ENCODE peak calls at places on chromosomes 1 and 21, in four cellular contexts. R is M059J, K is T-helper 2 cell, L is esophagus squamous epithelium. D is an unnamed sample.

GRCh38 chr1:67479146-67479891 is 49.1 kb upstream of the SERBP1 start:
- DNase-seq in K (no peak), R (peak; percentile 76), L (no peak), D (peak; percentile 9)

GRCh38 chr1:232192781-232193450 is 437.0 kb downstream of the SIPA1L2 start:
- DNase-seq in K (no peak), R (peak; percentile 53), L (no peak), D (no peak)

GRCh38 chr21:37367758-37368535 is 1.4 kb downstream of the DYRK1A start:
- DNase-seq in R (peak; percentile 69), K (no peak), L (no peak), D (peak; percentile 54)

GRCh38 chr21:30340714-30341573 is 3.5 kb upstream of the KRTAP27-1 start:
- DNase-seq in K (no peak), L (no peak), R (peak; percentile 8), D (peak; percentile 23)

GRCh38 chr1:114585221-114585620 is 3.8 kb upstream of the BCAS2 start:
- DNase-seq in K (no peak), R (no peak), L (no peak), D (no peak)

GRCh38 chr1:47914218-47914937 is 82.8 kb downstream of the TRABD2B start:
- DNase-seq in K (no peak), R (peak; percentile 75), L (no peak), D (no peak)

GRCh38 chr1:157045251-157046218 is at the start of gene ARHGEF11:
- DNase-seq in L (no peak), R (peak; percentile 88), K (no peak), D (peak; percentile 53)

GRCh38 chr1:196515904-196516303 is 92.3 kb downstream of the KCNT2 start:
- DNase-seq in K (no peak), R (no peak), L (no peak), D (no peak)

GRCh38 chr21:30072496-30072895 is 94.1 kb downstream of the CLDN17 start:
- DNase-seq in R (peak; percentile 3), L (no peak), K (no peak), D (no peak)

GRCh38 chr1:95532335-95532734 is 298.3 kb downstream of the RWDD3 start:
- DNase-seq in L (no peak), K (no peak), R (no peak), D (no peak)

GRCh38 chr1:177780096-177780700 is 189.7 kb downstream of the SEC16B start:
- DNase-seq in L (no peak), R (peak; percentile 28), K (no peak), D (no peak)

GRCh38 chr1:27724961-27725373 is 794 bp upstream of the FAM76A start:
- DNase-seq in L (no peak), K (no peak), R (no peak), D (no peak)

GRCh38 chr21:18620421-18620820 is 216.8 kb upstream of the TMPRSS15 start:
- DNase-seq in R (no peak), K (no peak), L (no peak), D (no peak)

GRCh38 chr1:109880961-109881894 is 29.4 kb upstream of the CSF1 start:
- DNase-seq in K (no peak), R (peak; percentile 46), L (no peak), D (no peak)

GRCh38 chr1:150970818-150971582 is 3.6 kb downstream of the CERS2 start:
- DNase-seq in L (no peak), K (no peak), R (no peak), D (no peak)

GRCh38 chr1:55582078-55582477 is 366.9 kb upstream of the USP24 start:
- DNase-seq in L (no peak), R (peak; percentile 26), K (no peak), D (no peak)

GRCh38 chr1:214363386-214363785 is 82.4 kb downstream of the SMYD2 start:
- DNase-seq in L (no peak), K (no peak), R (no peak), D (no peak)

GRCh38 chr1:9013824-9014223 is 12.4 kb downstream of the SLC2A7 start:
- DNase-seq in R (peak; percentile 16), L (no peak), K (no peak), D (no peak)